ENCODE peak calls at places on chromosomes 4 and X, in five cellular contexts. T is NCI-H1417, O is NCI-H1092 treated with DMSO at 0.1 percent for 48 hours, B is HCT116, W is NCI-H345. N is an unnamed sample.

GRCh38 chrX:24646745-24647182 is 383 bp downstream of the PCYT1B start:
- DNase-seq in T (peak), O (peak), B (no peak), W (peak), N (no peak)

GRCh38 chrX:39767446-39767845 is 330.3 kb downstream of the BCOR start:
- DNase-seq in T (no peak), O (no peak), B (no peak), W (no peak), N (no peak)

GRCh38 chr4:22473268-22473667 is 42.6 kb downstream of the ADGRA3 start:
- DNase-seq in T (no peak), O (no peak), B (no peak), W (no peak), N (no peak)

GRCh38 chr4:73740353-73740778 is at the start of gene CXCL8:
- DNase-seq in T (peak), O (peak), B (peak), W (peak), N (no peak)

GRCh38 chr4:66602622-66603021 is 932.3 kb upstream of the EPHA5 start:
- DNase-seq in T (no peak), O (no peak), B (no peak), W (no peak), N (no peak)

GRCh38 chr4:77073106-77073858 is 2.5 kb downstream of the CCNI start:
- DNase-seq in T (no peak), O (no peak), B (no peak), W (no peak), N (no peak)

GRCh38 chr4:13539047-13539720 is 5.1 kb downstream of the NKX3-2 start:
- DNase-seq in T (no peak), O (no peak), B (no peak), W (no peak), N (no peak)

GRCh38 chr4:176377705-176378302 is 58.0 kb downstream of the SPCS3 start:
- DNase-seq in T (no peak), O (peak), B (peak), W (peak), N (peak)

GRCh38 chr4:10554694-10555093 is 97.5 kb upstream of the ZNF518B start:
- DNase-seq in T (peak), O (peak), B (peak), W (peak), N (peak)

GRCh38 chrX:20362268-20363002 is 95.7 kb upstream of the RPS6KA3 start:
- DNase-seq in T (peak), O (peak), B (no peak), W (peak), N (peak)

GRCh38 chrX:101452051-101452450 is 33.2 kb upstream of the ARMCX4 start:
- DNase-seq in T (no peak), O (no peak), B (no peak), W (no peak), N (no peak)

GRCh38 chr4:161894493-161895167 is 269.2 kb downstream of the FSTL5 start:
- DNase-seq in T (no peak), O (no peak), B (no peak), W (no peak), N (no peak)

GRCh38 chrX:63529961-63530360 is 178.8 kb upstream of the SPIN4 start:
- DNase-seq in T (no peak), O (no peak), B (no peak), W (no peak), N (no peak)

GRCh38 chr4:153127773-153128494 is 76.3 kb upstream of the TRIM2 start:
- DNase-seq in T (peak), O (peak), B (peak), W (peak), N (peak)

GRCh38 chr4:121777625-121778024 is 12.7 kb upstream of the SMIM43 start:
- DNase-seq in T (no peak), O (no peak), B (no peak), W (no peak), N (no peak)